ENCODE peak calls at places on chromosome 7, in ten cellular contexts. One of them, this sample, is unnamed. For H3K36me3 and H3K27me3, the result is how much of the 10 kb centered on the place peaks cover.

GRCh38 chr7:142807855-142808460 is 37.2 kb downstream of the PRSS2 start:
- DNase-seq in gastrocnemius medialis: no peak
- DNase-seq in H7: no peak
- DNase-seq in DND-41: peak
- DNase-seq in esophagus squamous epithelium: no peak
- DNase-seq in GM06990: peak
- DNase-seq in ascending aorta: no peak
- DNase-seq in cardiac muscle cell: peak
- DNase-seq in CD8-positive, alpha-beta memory T cell: peak
- DNase-seq in iPS DF 6.9: no peak
- DNase-seq in this sample: no peak

GRCh38 chr7:41599760-41600159 is 103.1 kb downstream of the INHBA start:
- DNase-seq in CD8-positive, alpha-beta memory T cell: no peak
- DNase-seq in DND-41: no peak
- DNase-seq in esophagus squamous epithelium: no peak
- DNase-seq in ascending aorta: no peak
- DNase-seq in GM06990: no peak
- DNase-seq in H7: peak
- DNase-seq in gastrocnemius medialis: no peak
- DNase-seq in cardiac muscle cell: no peak
- DNase-seq in iPS DF 6.9: peak
- DNase-seq in this sample: no peak

GRCh38 chr7:1883031-1883761 is 213.1 kb downstream of the ELFN1 start:
- DNase-seq in gastrocnemius medialis: no peak
- DNase-seq in GM06990: no peak
- DNase-seq in esophagus squamous epithelium: no peak
- DNase-seq in H7: no peak
- DNase-seq in DND-41: peak
- DNase-seq in cardiac muscle cell: peak
- DNase-seq in iPS DF 6.9: no peak
- DNase-seq in ascending aorta: no peak
- DNase-seq in CD8-positive, alpha-beta memory T cell: no peak
- DNase-seq in this sample: no peak

GRCh38 chr7:96407427-96407826 is 85.5 kb upstream of the SLC25A13 start:
- DNase-seq in gastrocnemius medialis: no peak
- DNase-seq in ascending aorta: no peak
- DNase-seq in esophagus squamous epithelium: no peak
- DNase-seq in iPS DF 6.9: no peak
- DNase-seq in cardiac muscle cell: no peak
- DNase-seq in H7: no peak
- DNase-seq in CD8-positive, alpha-beta memory T cell: no peak
- DNase-seq in GM06990: no peak
- DNase-seq in DND-41: no peak
- DNase-seq in this sample: no peak

GRCh38 chr7:99013266-99014112 is 130.4 kb downstream of the SMURF1 start:
- DNase-seq in GM06990: no peak
- DNase-seq in CD8-positive, alpha-beta memory T cell: no peak
- DNase-seq in esophagus squamous epithelium: no peak
- DNase-seq in DND-41: no peak
- DNase-seq in cardiac muscle cell: no peak
- DNase-seq in iPS DF 6.9: no peak
- DNase-seq in ascending aorta: no peak
- DNase-seq in gastrocnemius medialis: peak
- DNase-seq in H7: peak
- DNase-seq in this sample: no peak

GRCh38 chr7:31249671-31250070 is 90.9 kb downstream of the NEUROD6 start:
- DNase-seq in iPS DF 6.9: no peak
- DNase-seq in GM06990: no peak
- DNase-seq in H7: peak
- DNase-seq in ascending aorta: no peak
- DNase-seq in esophagus squamous epithelium: no peak
- DNase-seq in cardiac muscle cell: no peak
- DNase-seq in DND-41: no peak
- DNase-seq in CD8-positive, alpha-beta memory T cell: no peak
- DNase-seq in gastrocnemius medialis: no peak
- DNase-seq in this sample: no peak

GRCh38 chr7:157431173-157431950 is 94.6 kb downstream of the DNAJB6 start:
- DNase-seq in ascending aorta: peak
- DNase-seq in DND-41: no peak
- DNase-seq in cardiac muscle cell: no peak
- DNase-seq in esophagus squamous epithelium: no peak
- DNase-seq in CD8-positive, alpha-beta memory T cell: no peak
- DNase-seq in gastrocnemius medialis: peak
- DNase-seq in GM06990: no peak
- DNase-seq in H7: no peak
- DNase-seq in iPS DF 6.9: no peak
- DNase-seq in this sample: peak

GRCh38 chr7:131183611-131184119 is 144.0 kb upstream of the MKLN1 start:
- DNase-seq in ascending aorta: no peak
- DNase-seq in iPS DF 6.9: no peak
- DNase-seq in GM06990: no peak
- DNase-seq in H7: no peak
- DNase-seq in cardiac muscle cell: no peak
- DNase-seq in esophagus squamous epithelium: no peak
- DNase-seq in gastrocnemius medialis: no peak
- DNase-seq in CD8-positive, alpha-beta memory T cell: peak
- DNase-seq in DND-41: peak
- DNase-seq in this sample: no peak

GRCh38 chr7:105289704-105290103 is 99.0 kb downstream of the SRPK2 start:
- DNase-seq in esophagus squamous epithelium: no peak
- DNase-seq in ascending aorta: no peak
- DNase-seq in CD8-positive, alpha-beta memory T cell: no peak
- DNase-seq in DND-41: no peak
- DNase-seq in iPS DF 6.9: no peak
- DNase-seq in H7: no peak
- DNase-seq in cardiac muscle cell: no peak
- DNase-seq in GM06990: no peak
- DNase-seq in gastrocnemius medialis: no peak
- DNase-seq in this sample: no peak

GRCh38 chr7:104106106-104106505 is 101.7 kb downstream of the ORC5 start:
- DNase-seq in iPS DF 6.9: no peak
- DNase-seq in DND-41: no peak
- DNase-seq in esophagus squamous epithelium: no peak
- DNase-seq in gastrocnemius medialis: no peak
- DNase-seq in ascending aorta: no peak
- DNase-seq in CD8-positive, alpha-beta memory T cell: no peak
- DNase-seq in cardiac muscle cell: peak
- DNase-seq in GM06990: no peak
- DNase-seq in H7: no peak
- DNase-seq in this sample: no peak

GRCh38 chr7:155058861-155059355 is 11.2 kb upstream of the HTR5A start:
- DNase-seq in GM06990: no peak
- DNase-seq in ascending aorta: no peak
- DNase-seq in CD8-positive, alpha-beta memory T cell: no peak
- DNase-seq in H7: no peak
- DNase-seq in iPS DF 6.9: no peak
- DNase-seq in gastrocnemius medialis: no peak
- DNase-seq in cardiac muscle cell: no peak
- DNase-seq in DND-41: no peak
- DNase-seq in esophagus squamous epithelium: no peak
- DNase-seq in this sample: no peak

GRCh38 chr7:74290999-74291441 is 1.8 kb downstream of the CLIP2 start:
- DNase-seq in H7: peak
- DNase-seq in iPS DF 6.9: no peak
- DNase-seq in GM06990: no peak
- DNase-seq in esophagus squamous epithelium: no peak
- DNase-seq in CD8-positive, alpha-beta memory T cell: no peak
- DNase-seq in DND-41: no peak
- DNase-seq in ascending aorta: no peak
- DNase-seq in gastrocnemius medialis: no peak
- DNase-seq in cardiac muscle cell: no peak
- DNase-seq in this sample: no peak

GRCh38 chr7:66880009-66880554 is 40.9 kb upstream of the TMEM248 start:
- DNase-seq in cardiac muscle cell: no peak
- DNase-seq in esophagus squamous epithelium: no peak
- DNase-seq in gastrocnemius medialis: no peak
- DNase-seq in GM06990: no peak
- DNase-seq in H7: no peak
- DNase-seq in iPS DF 6.9: no peak
- DNase-seq in DND-41: no peak
- DNase-seq in ascending aorta: no peak
- DNase-seq in CD8-positive, alpha-beta memory T cell: no peak
- DNase-seq in this sample: no peak

GRCh38 chr7:92116949-92117348 is 17.3 kb downstream of the CYP51A1 start:
- DNase-seq in gastrocnemius medialis: no peak
- DNase-seq in DND-41: no peak
- DNase-seq in iPS DF 6.9: no peak
- DNase-seq in GM06990: no peak
- DNase-seq in cardiac muscle cell: no peak
- DNase-seq in ascending aorta: no peak
- DNase-seq in esophagus squamous epithelium: no peak
- DNase-seq in CD8-positive, alpha-beta memory T cell: no peak
- DNase-seq in H7: no peak
- DNase-seq in this sample: no peak

GRCh38 chr7:92115821-92116220 is 18.5 kb downstream of the CYP51A1 start:
- DNase-seq in GM06990: no peak
- DNase-seq in iPS DF 6.9: no peak
- DNase-seq in cardiac muscle cell: no peak
- DNase-seq in ascending aorta: no peak
- DNase-seq in DND-41: no peak
- DNase-seq in H7: no peak
- DNase-seq in gastrocnemius medialis: no peak
- DNase-seq in CD8-positive, alpha-beta memory T cell: no peak
- DNase-seq in esophagus squamous epithelium: no peak
- DNase-seq in this sample: no peak

DNA sequence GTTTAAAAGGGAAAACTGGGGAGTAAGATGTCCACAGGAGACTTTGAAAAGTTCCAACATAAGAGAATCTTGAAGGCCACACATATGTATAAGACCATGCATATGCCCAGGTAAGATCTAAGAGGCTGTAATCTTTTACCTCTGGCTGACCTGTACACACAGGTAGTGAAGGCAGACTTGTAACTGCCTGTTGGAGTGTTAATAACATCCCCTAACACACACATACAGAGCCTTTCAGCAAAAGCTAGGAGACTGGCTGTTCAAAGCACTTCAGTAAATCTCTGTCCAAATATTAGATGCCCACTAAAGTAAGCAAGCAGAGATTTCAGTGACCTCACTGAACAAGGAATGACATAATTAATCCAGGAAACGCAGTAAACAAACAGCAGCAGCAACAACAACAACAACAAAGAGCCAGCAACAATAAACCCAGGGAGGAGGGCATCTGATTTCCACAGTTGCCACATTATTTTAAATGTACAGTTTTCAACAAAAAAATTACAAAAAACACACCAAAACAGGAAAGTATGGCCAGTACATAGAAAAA is 15.0 kb downstream of the CYP51A1 start:
- DNase-seq in CD8-positive, alpha-beta memory T cell: no peak
- DNase-seq in cardiac muscle cell: no peak
- DNase-seq in GM06990: no peak
- DNase-seq in esophagus squamous epithelium: no peak
- DNase-seq in ascending aorta: no peak
- DNase-seq in DND-41: no peak
- DNase-seq in iPS DF 6.9: no peak
- DNase-seq in gastrocnemius medialis: no peak
- DNase-seq in H7: no peak
- DNase-seq in this sample: no peak
- H3K36me3 ChIP-seq in CD8-positive, alpha-beta memory T cell: under half
- H3K36me3 ChIP-seq in cardiac muscle cell: half or more
- H3K36me3 ChIP-seq in GM06990: under half
- H3K36me3 ChIP-seq in esophagus squamous epithelium: half or more
- H3K36me3 ChIP-seq in ascending aorta: under half
- H3K36me3 ChIP-seq in DND-41: under half
- H3K36me3 ChIP-seq in iPS DF 6.9: under half
- H3K36me3 ChIP-seq in gastrocnemius medialis: under half
- H3K36me3 ChIP-seq in H7: under half
- H3K36me3 ChIP-seq in this sample: half or more

GRCh38 chr7:27160147-27160545 is 3.7 kb upstream of the HOXA7 start:
- DNase-seq in DND-41: no peak
- DNase-seq in H7: no peak
- DNase-seq in cardiac muscle cell: no peak
- DNase-seq in iPS DF 6.9: no peak
- DNase-seq in GM06990: no peak
- DNase-seq in esophagus squamous epithelium: no peak
- DNase-seq in ascending aorta: no peak
- DNase-seq in CD8-positive, alpha-beta memory T cell: no peak
- DNase-seq in gastrocnemius medialis: peak
- DNase-seq in this sample: peak
- H3K27me3 ChIP-seq in DND-41: under half
- H3K27me3 ChIP-seq in H7: half or more
- H3K27me3 ChIP-seq in cardiac muscle cell: half or more
- H3K27me3 ChIP-seq in iPS DF 6.9: half or more
- H3K27me3 ChIP-seq in GM06990: under half
- H3K27me3 ChIP-seq in esophagus squamous epithelium: half or more
- H3K27me3 ChIP-seq in ascending aorta: under half
- H3K27me3 ChIP-seq in CD8-positive, alpha-beta memory T cell: half or more
- H3K27me3 ChIP-seq in gastrocnemius medialis: under half
- H3K27me3 ChIP-seq in this sample: under half

GRCh38 chr7:128855559-128855958 is 7.1 kb upstream of the ATP6V1F start:
- DNase-seq in iPS DF 6.9: no peak
- DNase-seq in CD8-positive, alpha-beta memory T cell: no peak
- DNase-seq in esophagus squamous epithelium: no peak
- DNase-seq in GM06990: no peak
- DNase-seq in DND-41: no peak
- DNase-seq in ascending aorta: no peak
- DNase-seq in gastrocnemius medialis: no peak
- DNase-seq in H7: no peak
- DNase-seq in cardiac muscle cell: no peak
- DNase-seq in this sample: no peak

GRCh38 chr7:128852537-128853254 is 10.0 kb upstream of the ATP6V1F start:
- DNase-seq in cardiac muscle cell: no peak
- DNase-seq in CD8-positive, alpha-beta memory T cell: no peak
- DNase-seq in gastrocnemius medialis: no peak
- DNase-seq in H7: no peak
- DNase-seq in iPS DF 6.9: no peak
- DNase-seq in GM06990: no peak
- DNase-seq in ascending aorta: no peak
- DNase-seq in DND-41: no peak
- DNase-seq in esophagus squamous epithelium: no peak
- DNase-seq in this sample: no peak

GRCh38 chr7:128856001-128856718 is 6.5 kb upstream of the ATP6V1F start:
- DNase-seq in gastrocnemius medialis: no peak
- DNase-seq in esophagus squamous epithelium: no peak
- DNase-seq in cardiac muscle cell: no peak
- DNase-seq in iPS DF 6.9: no peak
- DNase-seq in H7: no peak
- DNase-seq in CD8-positive, alpha-beta memory T cell: no peak
- DNase-seq in GM06990: no peak
- DNase-seq in DND-41: no peak
- DNase-seq in ascending aorta: no peak
- DNase-seq in this sample: no peak

GRCh38 chr7:128853691-128854298 is 8.9 kb upstream of the ATP6V1F start:
- DNase-seq in H7: no peak
- DNase-seq in CD8-positive, alpha-beta memory T cell: no peak
- DNase-seq in esophagus squamous epithelium: no peak
- DNase-seq in GM06990: no peak
- DNase-seq in gastrocnemius medialis: no peak
- DNase-seq in iPS DF 6.9: no peak
- DNase-seq in DND-41: no peak
- DNase-seq in cardiac muscle cell: no peak
- DNase-seq in ascending aorta: no peak
- DNase-seq in this sample: no peak

GRCh38 chr7:128854396-128854795 is 8.3 kb upstream of the ATP6V1F start:
- DNase-seq in cardiac muscle cell: no peak
- DNase-seq in CD8-positive, alpha-beta memory T cell: no peak
- DNase-seq in H7: no peak
- DNase-seq in DND-41: no peak
- DNase-seq in esophagus squamous epithelium: no peak
- DNase-seq in GM06990: no peak
- DNase-seq in ascending aorta: no peak
- DNase-seq in iPS DF 6.9: no peak
- DNase-seq in gastrocnemius medialis: no peak
- DNase-seq in this sample: no peak
- H3K36me3 ChIP-seq in cardiac muscle cell: half or more
- H3K36me3 ChIP-seq in CD8-positive, alpha-beta memory T cell: under half
- H3K36me3 ChIP-seq in H7: under half
- H3K36me3 ChIP-seq in DND-41: under half
- H3K36me3 ChIP-seq in esophagus squamous epithelium: half or more
- H3K36me3 ChIP-seq in GM06990: under half
- H3K36me3 ChIP-seq in ascending aorta: half or more
- H3K36me3 ChIP-seq in iPS DF 6.9: under half
- H3K36me3 ChIP-seq in gastrocnemius medialis: under half
- H3K36me3 ChIP-seq in this sample: half or more

GRCh38 chr7:293681-294439 is 3.9 kb downstream of the FOXL3 start:
- DNase-seq in H7: peak
- DNase-seq in cardiac muscle cell: no peak
- DNase-seq in iPS DF 6.9: no peak
- DNase-seq in gastrocnemius medialis: no peak
- DNase-seq in DND-41: no peak
- DNase-seq in esophagus squamous epithelium: no peak
- DNase-seq in CD8-positive, alpha-beta memory T cell: no peak
- DNase-seq in ascending aorta: no peak
- DNase-seq in GM06990: no peak
- DNase-seq in this sample: peak
- H3K27me3 ChIP-seq in H7: under half
- H3K27me3 ChIP-seq in cardiac muscle cell: half or more
- H3K27me3 ChIP-seq in iPS DF 6.9: under half
- H3K27me3 ChIP-seq in gastrocnemius medialis: half or more
- H3K27me3 ChIP-seq in DND-41: under half
- H3K27me3 ChIP-seq in esophagus squamous epithelium: under half
- H3K27me3 ChIP-seq in CD8-positive, alpha-beta memory T cell: under half
- H3K27me3 ChIP-seq in ascending aorta: under half
- H3K27me3 ChIP-seq in GM06990: under half
- H3K27me3 ChIP-seq in this sample: under half